ENCODE peak calls at places on chromosome 22, in five cellular contexts. A is mesendoderm, P is neuronal stem cell, C is IMR-90, H is H1. B is an unnamed sample.

GRCh38 chr22:21970800-21971617 is 11.6 kb downstream of the TOP3B start:
- DNase-seq in A (no peak), P (no peak), C (no peak), H (no peak), B (no peak)

GRCh38 chr22:38754247-38755154 is 1.3 kb downstream of the SUN2 start:
- DNase-seq in A (peak; percentile 70), P (no peak), C (peak; percentile 43), H (peak; percentile 60), B (peak; percentile 70)

GRCh38 chr22:18988958-18989357 is 52.9 kb upstream of the PRODH start:
- DNase-seq in A (no peak), P (no peak), C (no peak), H (no peak), B (no peak)

GRCh38 chr22:38766076-38766777 is 10.4 kb upstream of the SUN2 start:
- DNase-seq in A (peak; percentile 89), P (no peak), C (peak; percentile 64), H (peak; percentile 89), B (peak; percentile 86)

GRCh38 chr22:40476341-40476740 is 105.9 kb downstream of the SGSM3 start:
- DNase-seq in A (no peak), P (no peak), C (no peak), H (peak; percentile 16), B (no peak)

GRCh38 chr22:26054846-26055245 is 114.4 kb upstream of the SEZ6L start:
- DNase-seq in A (no peak), P (no peak), C (no peak), H (no peak), B (no peak)

GRCh38 chr22:47818496-47818895 is 1056.0 kb downstream of the TBC1D22A start:
- DNase-seq in A (no peak), P (no peak), C (no peak), H (no peak), B (no peak)

GRCh38 chr22:50517495-50518260 is 7.7 kb downstream of the SCO2 start:
- DNase-seq in A (peak; percentile 5), P (no peak), C (no peak), H (no peak), B (no peak)

GRCh38 chr22:42970029-42970428 is 44.9 kb downstream of the PACSIN2 start:
- DNase-seq in A (peak; percentile 47), P (no peak), C (no peak), H (no peak), B (no peak)

GRCh38 chr22:49418943-49419342 is 408.7 kb downstream of the BRD1 start:
- DNase-seq in A (no peak), P (no peak), C (no peak), H (no peak), B (no peak)

GRCh38 chr22:47016636-47017035 is 254.2 kb downstream of the TBC1D22A start:
- DNase-seq in A (no peak), P (no peak), C (no peak), H (no peak), B (no peak)

GRCh38 chr22:46528121-46528610 is 9.3 kb downstream of the CELSR1 start:
- DNase-seq in A (peak; percentile 77), P (no peak), C (peak; percentile 64), H (no peak), B (peak; percentile 84)

GRCh38 chr22:38497869-38498268 is 8.2 kb downstream of the DDX17 start:
- DNase-seq in A (no peak), P (no peak), C (no peak), H (no peak), B (no peak)

GRCh38 chr22:35731321-35731720 is 13.6 kb downstream of the APOL5 start:
- DNase-seq in A (no peak), P (no peak), C (no peak), H (no peak), B (no peak)

GRCh38 chr22:45179276-45180049 is 15.7 kb downstream of the NUP50 start:
- DNase-seq in A (no peak), P (no peak), C (no peak), H (no peak), B (no peak)

GRCh38 chr22:32269316-32269715 is 14.2 kb upstream of the SLC5A4 start:
- DNase-seq in A (no peak), P (no peak), C (no peak), H (no peak), B (no peak)

GRCh38 chr22:42282252-42282942 is 11.9 kb upstream of the TCF20 start:
- DNase-seq in A (no peak), P (no peak), C (no peak), H (no peak), B (no peak)

GRCh38 chr22:30610299-30610698 is 3.3 kb downstream of the TCN2 start:
- DNase-seq in A (no peak), P (no peak), C (no peak), H (no peak), B (no peak)

GRCh38 chr22:25221790-25222189 is 2.4 kb downstream of the CRYBB2 start:
- DNase-seq in A (no peak), P (no peak), C (no peak), H (no peak), B (no peak)

GRCh38 chr22:49861642-49862407 is 8.2 kb downstream of the ZBED4 start:
- DNase-seq in A (no peak), P (no peak), C (no peak), H (no peak), B (no peak)

GRCh38 chr22:50225200-50225969 is 19.4 kb downstream of the TUBGCP6 start:
- DNase-seq in A (no peak), P (no peak), C (no peak), H (no peak), B (no peak)

GRCh38 chr22:31876156-31877035 is 67.9 kb upstream of the YWHAH start:
- DNase-seq in A (no peak), P (no peak), C (no peak), H (no peak), B (no peak)

GRCh38 chr22:44459041-44459440 is 39.0 kb downstream of the RTL6 start:
- DNase-seq in A (no peak), P (no peak), C (no peak), H (no peak), B (no peak)

GRCh38 chr22:30877662-30878515 is 90.7 kb downstream of the MORC2 start:
- DNase-seq in A (no peak), P (no peak), C (no peak), H (no peak), B (no peak)

GRCh38 chr22:39239561-39240423 is 5.0 kb downstream of the PDGFB start:
- DNase-seq in A (no peak), P (no peak), C (no peak), H (no peak), B (no peak)

GRCh38 chr22:27842994-27843431 is 41.5 kb upstream of the MN1 start:
- DNase-seq in A (no peak), P (no peak), C (no peak), H (no peak), B (no peak)

GRCh38 chr22:32106930-32107329 is 52.2 kb downstream of the C22orf42 start:
- DNase-seq in A (peak; percentile 55), P (peak; percentile 36), C (no peak), H (peak; percentile 71), B (peak; percentile 28)

GRCh38 chr22:46051646-46052045 is 74.7 kb upstream of the WNT7B start:
- DNase-seq in A (no peak), P (no peak), C (no peak), H (no peak), B (no peak)

GRCh38 chr22:50399751-50400331 is 56.7 kb downstream of the PPP6R2 start:
- DNase-seq in A (peak; percentile 74), P (peak; percentile 9), C (no peak), H (peak; percentile 72), B (peak; percentile 7)

GRCh38 chr22:20811971-20812660 is 38.2 kb downstream of the SERPIND1 start:
- DNase-seq in A (no peak), P (no peak), C (no peak), H (no peak), B (no peak)

DNA sequence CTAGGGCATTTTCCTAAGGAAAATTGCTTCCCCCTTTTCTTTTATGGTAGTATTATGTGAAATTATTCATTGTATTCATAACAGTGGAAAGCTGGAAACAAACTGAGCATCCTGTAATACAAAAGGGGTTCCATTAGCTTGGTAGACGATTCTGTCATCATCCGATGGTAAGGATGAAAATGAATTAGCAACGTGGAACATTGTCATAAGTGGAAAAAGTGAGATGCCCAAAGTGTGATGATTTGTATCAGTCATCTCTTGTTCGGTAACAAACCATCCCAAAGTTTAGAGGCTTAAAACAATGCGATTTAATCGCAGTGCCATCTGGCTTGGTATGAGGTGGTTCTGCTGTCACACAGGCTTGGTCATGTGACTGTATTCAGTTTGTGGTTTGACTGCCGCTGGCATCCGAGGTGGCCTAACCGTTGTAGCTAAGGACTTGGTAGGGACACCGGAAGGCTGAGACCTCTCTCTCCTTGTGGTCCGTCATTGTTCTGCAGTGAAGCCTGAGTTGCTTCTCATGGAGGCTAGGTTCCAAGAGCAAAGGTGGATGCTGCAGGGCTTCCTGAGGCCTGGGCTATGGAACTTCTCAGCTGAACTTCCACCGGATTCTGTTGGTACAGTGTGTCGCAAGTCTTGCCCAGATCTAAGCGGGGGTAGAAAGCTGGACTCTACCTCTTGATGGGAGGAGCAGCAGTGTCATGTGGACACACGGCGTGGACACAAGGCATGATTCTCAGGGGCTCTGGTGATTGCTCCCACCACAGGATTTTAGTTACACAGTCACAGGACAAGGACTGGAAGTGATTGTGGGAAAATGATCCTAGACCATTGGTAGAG is 36.2 kb downstream of the BCR start:
- DNase-seq in A (no peak), P (no peak), C (no peak), H (no peak), B (peak; percentile 9)
- H3K4me3 ChIP-seq in A (no peak overlapping the region), P (no peak overlapping the region), C (no peak overlapping the region), H (no peak overlapping the region), B (no peak overlapping the region)

GRCh38 chr22:23913306-23913660 is 19.1 kb downstream of the MIF start:
- DNase-seq in A (no peak), P (no peak), C (no peak), H (no peak), B (no peak)
- H3K4ac ChIP-seq in A (no peak overlapping the region), P (no peak overlapping the region), C (peak overlapping the region; percentile 98), H (peak overlapping the region; percentile 23), B (no peak overlapping the region)

GRCh38 chr22:17380711-17381087 is 11.4 kb downstream of the CECR2 start:
- DNase-seq in A (no peak), P (peak; percentile 51), C (no peak), H (no peak), B (no peak)
- H3K4me3 ChIP-seq in A (no peak overlapping the region), P (no peak overlapping the region), C (no peak overlapping the region), H (peak overlapping the region; percentile 13), B (no peak overlapping the region)

GRCh38 chr22:37301144-37301820 is 19.0 kb downstream of the CYTH4 start:
- DNase-seq in A (no peak), P (no peak), C (peak; percentile 14), H (no peak), B (no peak)

GRCh38 chr22:37302617-37303555 is 20.6 kb downstream of the CYTH4 start:
- DNase-seq in A (no peak), P (peak; percentile 31), C (peak; percentile 15), H (no peak), B (no peak)

GRCh38 chr22:37305873-37306272 is 23.6 kb downstream of the CYTH4 start:
- DNase-seq in A (no peak), P (no peak), C (no peak), H (no peak), B (no peak)

GRCh38 chr22:37304595-37305343 is 22.5 kb downstream of the CYTH4 start:
- DNase-seq in A (no peak), P (no peak), C (peak; percentile 69), H (no peak), B (no peak)

DNA sequence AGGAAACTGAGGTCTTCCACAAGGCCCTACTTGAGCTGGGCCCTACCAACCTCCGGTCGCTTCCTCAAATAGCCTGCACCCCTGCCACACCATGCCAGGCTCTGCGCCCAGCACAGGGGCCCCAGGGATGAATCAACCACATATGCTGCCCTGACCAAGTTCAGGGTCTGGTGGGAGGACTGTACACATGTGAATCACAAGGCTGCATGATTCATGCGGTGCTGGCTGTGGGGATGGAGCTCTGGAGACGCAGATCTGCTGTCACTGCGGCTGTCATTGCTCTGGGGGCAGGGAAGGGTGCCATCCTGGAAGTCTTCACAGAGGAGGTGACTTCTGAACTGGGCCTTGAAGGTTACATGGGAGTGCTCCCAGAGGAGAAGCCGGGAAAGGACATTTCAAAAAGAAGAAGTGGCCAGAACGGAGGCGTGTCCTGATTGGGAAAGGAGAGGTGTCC is 21.5 kb downstream of the CYTH4 start:
- DNase-seq in A (no peak), P (no peak), C (peak; percentile 95), H (no peak), B (peak; percentile 36)
- H3K4ac ChIP-seq in A (no peak overlapping the region), P (no peak overlapping the region), C (peak overlapping the region; percentile 98), H (no peak overlapping the region), B (no peak overlapping the region)

B was measured in trophoblast cell.